ENCODE peak calls at places on chromosomes 1 and 21, in six cellular contexts. One of them, this sample, is unnamed.

GRCh38 chr21:42939581-42940413 is 14.4 kb upstream of the ERVH48-1 start:
- DNase-seq in bronchial epithelial cell: peak
- DNase-seq in Kasumi-1: peak
- DNase-seq in endodermal cell: peak
- DNase-seq in AG04449: peak
- DNase-seq in EL: peak
- DNase-seq in this sample: peak

GRCh38 chr21:42666023-42666747 is 12.8 kb downstream of the PDE9A start:
- DNase-seq in bronchial epithelial cell: no peak
- DNase-seq in Kasumi-1: no peak
- DNase-seq in endodermal cell: peak
- DNase-seq in AG04449: no peak
- DNase-seq in EL: no peak
- DNase-seq in this sample: peak

GRCh38 chr1:110524311-110525249 is 5.6 kb upstream of the KCNA10 start:
- DNase-seq in bronchial epithelial cell: peak
- DNase-seq in Kasumi-1: peak
- DNase-seq in endodermal cell: peak
- DNase-seq in AG04449: no peak
- DNase-seq in EL: peak
- DNase-seq in this sample: peak

GRCh38 chr1:241007668-241008067 is 349.3 kb downstream of the RGS7 start:
- DNase-seq in bronchial epithelial cell: no peak
- DNase-seq in Kasumi-1: no peak
- DNase-seq in endodermal cell: no peak
- DNase-seq in AG04449: no peak
- DNase-seq in EL: no peak
- DNase-seq in this sample: no peak

GRCh38 chr1:205798577-205798976 is 14.4 kb downstream of the SLC41A1 start:
- DNase-seq in bronchial epithelial cell: peak
- DNase-seq in Kasumi-1: no peak
- DNase-seq in endodermal cell: peak
- DNase-seq in AG04449: no peak
- DNase-seq in EL: no peak
- DNase-seq in this sample: peak

GRCh38 chr1:165564561-165564960 is 20.8 kb downstream of the LRRC52 start:
- DNase-seq in bronchial epithelial cell: no peak
- DNase-seq in Kasumi-1: no peak
- DNase-seq in endodermal cell: no peak
- DNase-seq in AG04449: no peak
- DNase-seq in EL: no peak
- DNase-seq in this sample: no peak

GRCh38 chr21:46149205-46149901 is 6.0 kb downstream of the FTCD start:
- DNase-seq in bronchial epithelial cell: no peak
- DNase-seq in Kasumi-1: no peak
- DNase-seq in endodermal cell: no peak
- DNase-seq in AG04449: no peak
- DNase-seq in EL: no peak
- DNase-seq in this sample: no peak

GRCh38 chr1:2119886-2120285 is 69.7 kb downstream of the PRKCZ start:
- DNase-seq in bronchial epithelial cell: no peak
- DNase-seq in Kasumi-1: no peak
- DNase-seq in endodermal cell: no peak
- DNase-seq in AG04449: no peak
- DNase-seq in EL: no peak
- DNase-seq in this sample: no peak

GRCh38 chr1:28411656-28412055 is 42.1 kb downstream of the PHACTR4 start:
- DNase-seq in bronchial epithelial cell: no peak
- DNase-seq in Kasumi-1: no peak
- DNase-seq in endodermal cell: no peak
- DNase-seq in AG04449: no peak
- DNase-seq in EL: no peak
- DNase-seq in this sample: no peak

GRCh38 chr1:59638172-59638800 is 176.5 kb upstream of the HOOK1 start:
- DNase-seq in bronchial epithelial cell: no peak
- DNase-seq in Kasumi-1: no peak
- DNase-seq in endodermal cell: peak
- DNase-seq in AG04449: peak
- DNase-seq in EL: peak
- DNase-seq in this sample: no peak

GRCh38 chr1:87474098-87474497 is 145.4 kb downstream of the LMO4 start:
- DNase-seq in bronchial epithelial cell: no peak
- DNase-seq in Kasumi-1: no peak
- DNase-seq in endodermal cell: no peak
- DNase-seq in AG04449: no peak
- DNase-seq in EL: no peak
- DNase-seq in this sample: no peak

GRCh38 chr1:69504730-69505252 is 62.9 kb upstream of the LRRC7 start:
- DNase-seq in bronchial epithelial cell: peak
- DNase-seq in Kasumi-1: peak
- DNase-seq in endodermal cell: no peak
- DNase-seq in AG04449: no peak
- DNase-seq in EL: no peak
- DNase-seq in this sample: no peak

GRCh38 chr1:31101147-31101502 is 35.6 kb upstream of the PUM1 start:
- DNase-seq in bronchial epithelial cell: peak
- DNase-seq in Kasumi-1: no peak
- DNase-seq in endodermal cell: no peak
- DNase-seq in AG04449: no peak
- DNase-seq in EL: peak
- DNase-seq in this sample: peak

GRCh38 chr1:236120725-236121153 is 21.6 kb upstream of the GPR137B start:
- DNase-seq in bronchial epithelial cell: no peak
- DNase-seq in Kasumi-1: no peak
- DNase-seq in endodermal cell: no peak
- DNase-seq in AG04449: no peak
- DNase-seq in EL: no peak
- DNase-seq in this sample: no peak

GRCh38 chr1:7620196-7620595 is 150.9 kb upstream of the VAMP3 start:
- DNase-seq in bronchial epithelial cell: no peak
- DNase-seq in Kasumi-1: no peak
- DNase-seq in endodermal cell: no peak
- DNase-seq in AG04449: no peak
- DNase-seq in EL: no peak
- DNase-seq in this sample: no peak

GRCh38 chr1:184626076-184627011 is 128.3 kb downstream of the EDEM3 start:
- DNase-seq in bronchial epithelial cell: no peak
- DNase-seq in Kasumi-1: no peak
- DNase-seq in endodermal cell: no peak
- DNase-seq in AG04449: no peak
- DNase-seq in EL: no peak
- DNase-seq in this sample: no peak

GRCh38 chr1:117760069-117760468 is 154.2 kb downstream of the TENT5C start:
- DNase-seq in bronchial epithelial cell: no peak
- DNase-seq in Kasumi-1: no peak
- DNase-seq in endodermal cell: no peak
- DNase-seq in AG04449: no peak
- DNase-seq in EL: no peak
- DNase-seq in this sample: no peak

GRCh38 chr1:184623404-184623803 is 131.3 kb downstream of the EDEM3 start:
- DNase-seq in bronchial epithelial cell: no peak
- DNase-seq in Kasumi-1: no peak
- DNase-seq in endodermal cell: no peak
- DNase-seq in AG04449: no peak
- DNase-seq in EL: no peak
- DNase-seq in this sample: no peak

GRCh38 chr1:31576201-31576669 is at the start of gene TINAGL1:
- DNase-seq in bronchial epithelial cell: peak
- DNase-seq in Kasumi-1: no peak
- DNase-seq in endodermal cell: peak
- DNase-seq in AG04449: no peak
- DNase-seq in EL: no peak
- DNase-seq in this sample: peak

GRCh38 chr1:201295346-201295745 is 12.0 kb downstream of the PKP1 start:
- DNase-seq in bronchial epithelial cell: no peak
- DNase-seq in Kasumi-1: no peak
- DNase-seq in endodermal cell: no peak
- DNase-seq in AG04449: no peak
- DNase-seq in EL: no peak
- DNase-seq in this sample: no peak

GRCh38 chr1:238722812-238723211 is 663.6 kb upstream of the CHRM3 start:
- DNase-seq in bronchial epithelial cell: no peak
- DNase-seq in Kasumi-1: no peak
- DNase-seq in endodermal cell: no peak
- DNase-seq in AG04449: no peak
- DNase-seq in EL: no peak
- DNase-seq in this sample: no peak

GRCh38 chr1:167152192-167152876 is 58.5 kb downstream of the STYXL2 start:
- DNase-seq in bronchial epithelial cell: peak
- DNase-seq in Kasumi-1: no peak
- DNase-seq in endodermal cell: no peak
- DNase-seq in AG04449: no peak
- DNase-seq in EL: no peak
- DNase-seq in this sample: no peak

GRCh38 chr1:30735124-30735523 is 11.7 kb upstream of the MATN1 start:
- DNase-seq in bronchial epithelial cell: no peak
- DNase-seq in Kasumi-1: no peak
- DNase-seq in endodermal cell: no peak
- DNase-seq in AG04449: no peak
- DNase-seq in EL: no peak
- DNase-seq in this sample: no peak

GRCh38 chr1:188782220-188782841 is 1695.3 kb downstream of the BRINP3 start:
- DNase-seq in bronchial epithelial cell: peak
- DNase-seq in Kasumi-1: peak
- DNase-seq in endodermal cell: peak
- DNase-seq in AG04449: no peak
- DNase-seq in EL: peak
- DNase-seq in this sample: peak

GRCh38 chr1:215360786-215361185 is 206.3 kb upstream of the KCTD3 start:
- DNase-seq in bronchial epithelial cell: no peak
- DNase-seq in Kasumi-1: no peak
- DNase-seq in endodermal cell: no peak
- DNase-seq in AG04449: no peak
- DNase-seq in EL: peak
- DNase-seq in this sample: no peak

GRCh38 chr1:184299796-184300195 is 87.0 kb upstream of the C1orf21 start:
- DNase-seq in bronchial epithelial cell: no peak
- DNase-seq in Kasumi-1: no peak
- DNase-seq in endodermal cell: no peak
- DNase-seq in AG04449: no peak
- DNase-seq in EL: peak
- DNase-seq in this sample: no peak

GRCh38 chr1:220592714-220593113 is 64.8 kb downstream of the MARK1 start:
- DNase-seq in bronchial epithelial cell: no peak
- DNase-seq in Kasumi-1: no peak
- DNase-seq in endodermal cell: no peak
- DNase-seq in AG04449: no peak
- DNase-seq in EL: no peak
- DNase-seq in this sample: no peak

GRCh38 chr1:160074865-160075264 is 4.9 kb upstream of the KCNJ10 start:
- DNase-seq in bronchial epithelial cell: no peak
- DNase-seq in Kasumi-1: no peak
- DNase-seq in endodermal cell: no peak
- DNase-seq in AG04449: no peak
- DNase-seq in EL: no peak
- DNase-seq in this sample: no peak

GRCh38 chr21:33374080-33374873 is 28.9 kb upstream of the IFNGR2 start:
- DNase-seq in bronchial epithelial cell: peak
- DNase-seq in Kasumi-1: peak
- DNase-seq in endodermal cell: peak
- DNase-seq in AG04449: no peak
- DNase-seq in EL: peak
- DNase-seq in this sample: peak

GRCh38 chr1:94755675-94756074 is 64.5 kb upstream of the SLC44A3 start:
- DNase-seq in bronchial epithelial cell: no peak
- DNase-seq in Kasumi-1: peak
- DNase-seq in endodermal cell: no peak
- DNase-seq in AG04449: peak
- DNase-seq in EL: peak
- DNase-seq in this sample: no peak

GRCh38 chr21:32463889-32464300 is 51.4 kb downstream of the EVA1C start:
- DNase-seq in bronchial epithelial cell: peak
- DNase-seq in Kasumi-1: no peak
- DNase-seq in endodermal cell: no peak
- DNase-seq in AG04449: peak
- DNase-seq in EL: peak
- DNase-seq in this sample: peak

GRCh38 chr1:225435957-225436392 is 8.1 kb upstream of the LBR start:
- DNase-seq in bronchial epithelial cell: no peak
- DNase-seq in Kasumi-1: no peak
- DNase-seq in endodermal cell: no peak
- DNase-seq in AG04449: no peak
- DNase-seq in EL: no peak
- DNase-seq in this sample: no peak

GRCh38 chr1:41799723-41800122 is 119.0 kb downstream of the HIVEP3 start:
- DNase-seq in bronchial epithelial cell: peak
- DNase-seq in Kasumi-1: no peak
- DNase-seq in endodermal cell: no peak
- DNase-seq in AG04449: peak
- DNase-seq in EL: peak
- DNase-seq in this sample: peak

GRCh38 chr21:42373181-42373907 is 7.0 kb upstream of the TFF1 start:
- DNase-seq in bronchial epithelial cell: no peak
- DNase-seq in Kasumi-1: no peak
- DNase-seq in endodermal cell: no peak
- DNase-seq in AG04449: no peak
- DNase-seq in EL: no peak
- DNase-seq in this sample: no peak

GRCh38 chr1:205523891-205524793 is 19.7 kb downstream of the CDK18 start:
- DNase-seq in bronchial epithelial cell: peak
- DNase-seq in Kasumi-1: peak
- DNase-seq in endodermal cell: peak
- DNase-seq in AG04449: no peak
- DNase-seq in EL: peak
- DNase-seq in this sample: peak

GRCh38 chr21:26966360-26966977 is 419 bp downstream of the ADAMTS5 start:
- DNase-seq in bronchial epithelial cell: no peak
- DNase-seq in Kasumi-1: peak
- DNase-seq in endodermal cell: no peak
- DNase-seq in AG04449: no peak
- DNase-seq in EL: peak
- DNase-seq in this sample: no peak

GRCh38 chr1:15331180-15331579 is 78.5 kb upstream of the EFHD2 start:
- DNase-seq in bronchial epithelial cell: no peak
- DNase-seq in Kasumi-1: no peak
- DNase-seq in endodermal cell: no peak
- DNase-seq in AG04449: no peak
- DNase-seq in EL: no peak
- DNase-seq in this sample: no peak

GRCh38 chr1:31562707-31563360 is 13.5 kb upstream of the TINAGL1 start:
- DNase-seq in bronchial epithelial cell: peak
- DNase-seq in Kasumi-1: no peak
- DNase-seq in endodermal cell: peak
- DNase-seq in AG04449: no peak
- DNase-seq in EL: peak
- DNase-seq in this sample: peak

GRCh38 chr1:158095737-158096335 is 84.9 kb upstream of the CD1D start:
- DNase-seq in bronchial epithelial cell: peak
- DNase-seq in Kasumi-1: no peak
- DNase-seq in endodermal cell: peak
- DNase-seq in AG04449: no peak
- DNase-seq in EL: peak
- DNase-seq in this sample: peak